ENCODE peak calls at places on chromosomes 16 and 17, in ten cellular contexts. One of them, this sample, is unnamed.

GRCh38 chr17:12580640-12581039 is 85.0 kb upstream of the MYOCD start:
- DNase-seq in adrenal gland: no peak
- DNase-seq in thoracic aorta: no peak
- DNase-seq in heart right ventricle: no peak
- DNase-seq in WERI-Rb-1: no peak
- DNase-seq in cardiac muscle cell: no peak
- DNase-seq in left ventricle myocardium inferior: no peak
- DNase-seq in fibroblast of mammary gland: no peak
- DNase-seq in H9: no peak
- DNase-seq in GM20000: no peak
- DNase-seq in this sample: no peak

GRCh38 chr16:49503242-49504022 is 129.8 kb downstream of the C16orf78 start:
- DNase-seq in adrenal gland: no peak
- DNase-seq in thoracic aorta: no peak
- DNase-seq in heart right ventricle: no peak
- DNase-seq in WERI-Rb-1: no peak
- DNase-seq in cardiac muscle cell: no peak
- DNase-seq in left ventricle myocardium inferior: no peak
- DNase-seq in fibroblast of mammary gland: no peak
- DNase-seq in H9: no peak
- DNase-seq in GM20000: no peak
- DNase-seq in this sample: no peak

GRCh38 chr16:87945351-87946042 is 5.7 kb upstream of the BANP start:
- DNase-seq in adrenal gland: peak; percentile 95
- DNase-seq in thoracic aorta: no peak
- DNase-seq in heart right ventricle: peak; percentile 80
- DNase-seq in WERI-Rb-1: peak; percentile 75
- DNase-seq in cardiac muscle cell: peak; percentile 84
- DNase-seq in left ventricle myocardium inferior: peak; percentile 73
- DNase-seq in fibroblast of mammary gland: peak; percentile 87
- DNase-seq in H9: peak; percentile 68
- DNase-seq in GM20000: no peak
- DNase-seq in this sample: peak; percentile 41

GRCh38 chr16:25210758-25211157 is 6.0 kb upstream of the AQP8 start:
- DNase-seq in adrenal gland: no peak
- DNase-seq in thoracic aorta: no peak
- DNase-seq in heart right ventricle: no peak
- DNase-seq in WERI-Rb-1: no peak
- DNase-seq in cardiac muscle cell: peak; percentile 54
- DNase-seq in left ventricle myocardium inferior: no peak
- DNase-seq in fibroblast of mammary gland: peak; percentile 84
- DNase-seq in H9: no peak
- DNase-seq in GM20000: no peak
- DNase-seq in this sample: no peak

GRCh38 chr17:61997649-61998048 is 67.4 kb downstream of the MED13 start:
- DNase-seq in adrenal gland: no peak
- DNase-seq in thoracic aorta: no peak
- DNase-seq in heart right ventricle: no peak
- DNase-seq in WERI-Rb-1: no peak
- DNase-seq in cardiac muscle cell: peak; percentile 27
- DNase-seq in left ventricle myocardium inferior: no peak
- DNase-seq in fibroblast of mammary gland: peak; percentile 78
- DNase-seq in H9: no peak
- DNase-seq in GM20000: no peak
- DNase-seq in this sample: no peak

GRCh38 chr16:10876799-10877341 is at the start of gene CIITA:
- DNase-seq in adrenal gland: peak; percentile 89
- DNase-seq in thoracic aorta: peak; percentile 51
- DNase-seq in heart right ventricle: peak; percentile 65
- DNase-seq in WERI-Rb-1: no peak
- DNase-seq in cardiac muscle cell: peak; percentile 62
- DNase-seq in left ventricle myocardium inferior: peak; percentile 74
- DNase-seq in fibroblast of mammary gland: peak; percentile 80
- DNase-seq in H9: peak; percentile 41
- DNase-seq in GM20000: peak; percentile 84
- DNase-seq in this sample: no peak

GRCh38 chr16:17470871-17471744 is at the start of gene XYLT1:
- DNase-seq in adrenal gland: peak; percentile 92
- DNase-seq in thoracic aorta: peak; percentile 89
- DNase-seq in heart right ventricle: peak; percentile 53
- DNase-seq in WERI-Rb-1: peak; percentile 61
- DNase-seq in cardiac muscle cell: peak; percentile 76
- DNase-seq in left ventricle myocardium inferior: peak; percentile 51
- DNase-seq in fibroblast of mammary gland: peak; percentile 100
- DNase-seq in H9: peak; percentile 71
- DNase-seq in GM20000: no peak
- DNase-seq in this sample: peak; percentile 79

GRCh38 chr17:39944393-39944711 is 16.8 kb downstream of the LRRC3C start:
- DNase-seq in adrenal gland: no peak
- DNase-seq in thoracic aorta: no peak
- DNase-seq in heart right ventricle: no peak
- DNase-seq in WERI-Rb-1: no peak
- DNase-seq in cardiac muscle cell: no peak
- DNase-seq in left ventricle myocardium inferior: no peak
- DNase-seq in fibroblast of mammary gland: no peak
- DNase-seq in H9: no peak
- DNase-seq in GM20000: no peak
- DNase-seq in this sample: no peak

GRCh38 chr17:63881935-63882601 is at the start of gene GH2:
- DNase-seq in adrenal gland: peak; percentile 73
- DNase-seq in thoracic aorta: no peak
- DNase-seq in heart right ventricle: no peak
- DNase-seq in WERI-Rb-1: peak; percentile 83
- DNase-seq in cardiac muscle cell: peak; percentile 62
- DNase-seq in left ventricle myocardium inferior: no peak
- DNase-seq in fibroblast of mammary gland: peak; percentile 61
- DNase-seq in H9: peak; percentile 88
- DNase-seq in GM20000: peak; percentile 78
- DNase-seq in this sample: peak; percentile 72

GRCh38 chr17:81688616-81689015 is 4.8 kb downstream of the HGS start:
- DNase-seq in adrenal gland: no peak
- DNase-seq in thoracic aorta: no peak
- DNase-seq in heart right ventricle: no peak
- DNase-seq in WERI-Rb-1: no peak
- DNase-seq in cardiac muscle cell: no peak
- DNase-seq in left ventricle myocardium inferior: no peak
- DNase-seq in fibroblast of mammary gland: no peak
- DNase-seq in H9: no peak
- DNase-seq in GM20000: no peak
- DNase-seq in this sample: no peak

GRCh38 chr16:85331685-85332084 is 219.4 kb upstream of the CIBAR2 start:
- DNase-seq in adrenal gland: no peak
- DNase-seq in thoracic aorta: no peak
- DNase-seq in heart right ventricle: no peak
- DNase-seq in WERI-Rb-1: no peak
- DNase-seq in cardiac muscle cell: no peak
- DNase-seq in left ventricle myocardium inferior: no peak
- DNase-seq in fibroblast of mammary gland: no peak
- DNase-seq in H9: no peak
- DNase-seq in GM20000: no peak
- DNase-seq in this sample: no peak

GRCh38 chr16:14300631-14301149 is 229.6 kb downstream of the MRTFB start:
- DNase-seq in adrenal gland: peak; percentile 92
- DNase-seq in thoracic aorta: peak; percentile 49
- DNase-seq in heart right ventricle: peak; percentile 56
- DNase-seq in WERI-Rb-1: peak; percentile 66
- DNase-seq in cardiac muscle cell: peak; percentile 89
- DNase-seq in left ventricle myocardium inferior: peak; percentile 63
- DNase-seq in fibroblast of mammary gland: peak; percentile 88
- DNase-seq in H9: peak; percentile 65
- DNase-seq in GM20000: peak; percentile 83
- DNase-seq in this sample: peak; percentile 46

DNA sequence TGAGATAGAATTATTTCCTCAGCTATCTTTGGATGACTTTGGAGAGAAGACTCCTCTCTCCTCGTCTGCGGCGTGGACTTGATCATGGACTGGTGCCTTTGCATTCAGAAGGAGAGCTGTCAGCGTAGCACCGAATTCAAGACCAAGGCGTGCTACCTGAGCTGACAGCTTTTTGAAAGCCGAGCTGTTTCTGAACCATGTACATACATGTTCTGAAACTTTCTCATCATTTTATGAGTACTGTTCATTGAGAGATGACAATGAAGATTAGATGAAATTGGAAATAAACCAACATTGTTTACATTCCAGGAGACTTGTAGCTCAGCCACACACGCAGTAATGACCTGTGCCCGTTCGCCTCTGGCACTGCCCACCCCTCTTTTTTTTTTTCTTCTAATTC is 21.5 kb upstream of the ENDOV start:
- DNase-seq in adrenal gland: no peak
- DNase-seq in thoracic aorta: no peak
- DNase-seq in heart right ventricle: no peak
- DNase-seq in WERI-Rb-1: no peak
- DNase-seq in cardiac muscle cell: no peak
- DNase-seq in left ventricle myocardium inferior: no peak
- DNase-seq in fibroblast of mammary gland: no peak
- DNase-seq in H9: no peak
- DNase-seq in GM20000: no peak
- DNase-seq in this sample: no peak
- TF ChIP-seq CTCF in adrenal gland: no peak
- TF ChIP-seq CTCF in thoracic aorta: no peak
- TF ChIP-seq CTCF in heart right ventricle: no peak
- TF ChIP-seq CTCF in WERI-Rb-1: no peak
- TF ChIP-seq CTCF in cardiac muscle cell: no peak
- TF ChIP-seq CTCF in left ventricle myocardium inferior: no peak
- TF ChIP-seq CTCF in fibroblast of mammary gland: no peak
- TF ChIP-seq CTCF in H9: no peak
- TF ChIP-seq CTCF in GM20000: no peak
- TF ChIP-seq CTCF in this sample: no peak

DNA sequence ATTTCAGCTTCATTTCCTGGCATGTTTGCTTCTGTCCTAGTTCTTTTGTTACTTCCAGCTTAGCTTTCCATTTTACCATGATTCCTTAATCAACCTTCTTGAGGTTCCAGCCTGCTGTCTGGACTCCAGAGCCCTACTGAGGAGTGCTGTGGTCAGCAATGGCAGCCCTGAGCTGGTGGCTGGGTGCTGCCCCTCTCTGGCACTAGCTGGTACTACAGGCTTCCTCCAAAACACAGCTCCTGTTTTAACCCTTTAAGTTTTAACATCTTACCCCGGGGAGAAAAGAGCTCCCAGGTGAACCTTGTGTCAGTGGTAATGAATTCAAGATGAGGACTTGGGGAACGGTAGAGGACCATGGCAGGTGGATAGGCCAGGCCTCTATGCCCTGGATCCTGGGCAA is 395.5 kb downstream of the TMEM114 start:
- DNase-seq in adrenal gland: no peak
- DNase-seq in thoracic aorta: no peak
- DNase-seq in heart right ventricle: no peak
- DNase-seq in WERI-Rb-1: peak; percentile 58
- DNase-seq in cardiac muscle cell: no peak
- DNase-seq in left ventricle myocardium inferior: no peak
- DNase-seq in fibroblast of mammary gland: no peak
- DNase-seq in H9: peak; percentile 64
- DNase-seq in GM20000: no peak
- DNase-seq in this sample: peak; percentile 48
- TF ChIP-seq CTCF in adrenal gland: no peak
- TF ChIP-seq CTCF in thoracic aorta: no peak
- TF ChIP-seq CTCF in heart right ventricle: no peak
- TF ChIP-seq CTCF in WERI-Rb-1: peak; percentile 80
- TF ChIP-seq CTCF in cardiac muscle cell: no peak
- TF ChIP-seq CTCF in left ventricle myocardium inferior: peak; percentile 20
- TF ChIP-seq CTCF in fibroblast of mammary gland: no peak
- TF ChIP-seq CTCF in H9: peak; percentile 85
- TF ChIP-seq CTCF in GM20000: no peak
- TF ChIP-seq CTCF in this sample: peak; percentile 60

DNA sequence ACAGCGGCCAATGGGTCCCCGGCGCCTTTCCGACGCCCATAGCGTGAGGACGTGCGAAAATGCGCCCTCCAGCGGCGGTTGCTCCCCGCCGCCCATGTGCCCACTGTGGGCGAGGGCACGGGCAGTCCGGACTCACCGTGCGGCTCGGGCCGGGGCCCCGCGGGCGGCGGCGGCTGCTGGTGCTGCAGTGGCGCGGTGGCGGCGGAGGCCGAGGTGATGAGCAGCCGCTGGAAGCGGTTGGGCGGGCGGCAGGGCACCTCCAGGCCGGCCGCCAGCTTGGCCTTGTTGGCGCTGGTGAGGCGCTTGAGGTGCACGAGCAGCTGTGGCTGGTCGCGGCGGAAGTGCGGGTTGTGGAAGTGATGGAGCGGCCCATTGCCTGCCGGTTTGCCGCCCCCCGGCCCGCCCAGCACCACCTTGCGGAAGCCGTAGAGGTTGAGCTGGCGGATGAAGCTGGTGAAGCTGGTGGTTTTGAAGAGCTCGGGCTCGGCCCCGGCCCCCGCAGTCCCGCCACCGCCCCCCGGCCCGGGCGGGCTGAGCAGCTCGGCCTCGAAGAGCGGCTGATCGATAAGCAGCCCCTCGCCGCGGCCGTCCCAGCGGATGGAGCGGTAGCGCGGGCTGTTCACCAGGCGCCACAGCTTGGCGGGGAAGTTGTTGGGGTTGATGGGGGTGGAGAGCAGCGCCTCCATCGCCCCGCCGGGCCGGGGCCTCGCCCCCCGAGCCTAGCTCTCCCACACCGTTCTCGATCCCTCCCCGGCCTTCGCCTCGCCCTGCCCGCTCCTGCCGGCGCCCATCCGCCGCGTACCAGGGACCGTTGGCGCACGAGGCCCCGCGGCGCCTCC is at the start of gene HSF5:
- DNase-seq in adrenal gland: no peak
- DNase-seq in thoracic aorta: no peak
- DNase-seq in heart right ventricle: peak; percentile 29
- DNase-seq in WERI-Rb-1: no peak
- DNase-seq in cardiac muscle cell: peak; percentile 47
- DNase-seq in left ventricle myocardium inferior: peak; percentile 27
- DNase-seq in fibroblast of mammary gland: no peak
- DNase-seq in H9: peak; percentile 88
- DNase-seq in GM20000: peak; percentile 77
- DNase-seq in this sample: no peak
- TF ChIP-seq CTCF in adrenal gland: no peak
- TF ChIP-seq CTCF in thoracic aorta: no peak
- TF ChIP-seq CTCF in heart right ventricle: no peak
- TF ChIP-seq CTCF in WERI-Rb-1: no peak
- TF ChIP-seq CTCF in cardiac muscle cell: peak; percentile 39
- TF ChIP-seq CTCF in left ventricle myocardium inferior: peak; percentile 22
- TF ChIP-seq CTCF in fibroblast of mammary gland: no peak
- TF ChIP-seq CTCF in H9: peak; percentile 22
- TF ChIP-seq CTCF in GM20000: peak; percentile 56
- TF ChIP-seq CTCF in this sample: no peak

DNA sequence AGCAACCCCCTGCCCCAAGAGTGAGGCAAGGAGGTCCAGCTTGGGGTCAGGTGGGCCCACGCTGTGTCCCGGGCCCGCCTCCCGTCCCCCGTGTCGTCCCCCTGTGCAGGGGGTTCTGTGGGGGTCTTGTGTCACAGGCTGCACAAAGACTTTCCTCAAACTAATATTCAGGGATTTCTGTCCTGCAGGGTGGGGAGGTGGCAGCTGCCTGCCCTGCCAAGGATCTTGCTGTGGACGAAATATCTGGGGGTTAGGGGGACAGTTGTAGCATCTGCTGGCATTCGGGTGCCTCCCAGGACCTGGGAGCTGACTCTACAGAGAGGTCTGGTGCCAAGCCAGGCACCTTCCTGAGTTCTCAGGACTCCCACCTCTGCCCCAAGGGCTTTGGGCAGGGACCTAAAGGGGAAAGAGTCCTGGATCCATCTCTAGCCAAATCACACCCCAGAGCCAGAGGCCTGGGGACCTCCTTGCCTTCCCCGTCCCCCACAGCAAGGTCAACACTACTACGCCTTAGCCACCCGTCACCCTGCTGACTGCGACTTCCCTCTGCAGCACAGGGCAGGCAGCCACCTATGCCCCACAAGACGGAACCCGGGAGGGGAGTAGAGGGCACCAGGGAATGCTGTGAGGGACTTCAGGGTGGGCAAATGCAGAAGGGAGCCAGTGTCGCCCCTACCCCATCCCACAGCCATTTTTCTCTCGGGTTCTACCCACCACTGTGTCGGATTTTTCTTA is 59.3 kb downstream of the TMEM132E start:
- DNase-seq in adrenal gland: no peak
- DNase-seq in thoracic aorta: no peak
- DNase-seq in heart right ventricle: no peak
- DNase-seq in WERI-Rb-1: no peak
- DNase-seq in cardiac muscle cell: no peak
- DNase-seq in left ventricle myocardium inferior: no peak
- DNase-seq in fibroblast of mammary gland: no peak
- DNase-seq in H9: no peak
- DNase-seq in GM20000: no peak
- DNase-seq in this sample: no peak
- TF ChIP-seq CTCF in adrenal gland: no peak
- TF ChIP-seq CTCF in thoracic aorta: peak; percentile 10
- TF ChIP-seq CTCF in heart right ventricle: no peak
- TF ChIP-seq CTCF in WERI-Rb-1: no peak
- TF ChIP-seq CTCF in cardiac muscle cell: no peak
- TF ChIP-seq CTCF in left ventricle myocardium inferior: peak; percentile 6
- TF ChIP-seq CTCF in fibroblast of mammary gland: no peak
- TF ChIP-seq CTCF in H9: no peak
- TF ChIP-seq CTCF in GM20000: no peak
- TF ChIP-seq CTCF in this sample: peak; percentile 25